ENCODE peak calls at places on chromosomes 6 and 20, in eight cellular contexts. P is dermis microvascular lymphatic vessel endothelial cell; W is GM20000; N is Ammon's horn; F is HEK293T; T is AG09309; Z is stimulated activated CD4-positive, alpha-beta T cell treated with anti-CD3 and anti-CD28 coated beads, Interleukin-12 subunit alpha, Interleukin-12 subunit beta, amount 100 ng/mL, for 4 hours; J is lower lobe of right lung. Y is an unnamed sample.

GRCh38 chr6:165229216-165229615 is 80.2 kb downstream of the C6orf118 start:
- DNase-seq in P (no peak), W (no peak), N (no peak), F (no peak), T (no peak), Z (no peak), J (no peak), Y (no peak)

GRCh38 chr20:45948261-45948733 is 13.8 kb downstream of the PCIF1 start:
- DNase-seq in P (no peak), W (no peak), N (no peak), F (no peak), T (no peak), Z (no peak), J (no peak), Y (no peak)

GRCh38 chr20:23691675-23692074 is 2.8 kb upstream of the CST4 start:
- DNase-seq in P (no peak), W (no peak), N (no peak), F (no peak), T (no peak), Z (no peak), J (no peak), Y (no peak)

GRCh38 chr6:45496085-45496433 is 118.3 kb upstream of the SUPT3H start:
- DNase-seq in P (no peak), W (no peak), N (no peak), F (no peak), T (no peak), Z (no peak), J (no peak), Y (no peak)

GRCh38 chr6:731924-732323 is 39.0 kb upstream of the EXOC2 start:
- DNase-seq in P (no peak), W (no peak), N (no peak), F (no peak), T (no peak), Z (no peak), J (no peak), Y (no peak)

GRCh38 chr6:13669476-13669875 is 42.2 kb downstream of the RANBP9 start:
- DNase-seq in P (no peak), W (no peak), N (no peak), F (no peak), T (no peak), Z (no peak), J (no peak), Y (no peak)

GRCh38 chr20:50759678-50760077 is 28.3 kb downstream of the PARD6B start:
- DNase-seq in P (no peak), W (no peak), N (no peak), F (no peak), T (no peak), Z (no peak), J (no peak), Y (no peak)

GRCh38 chr20:34083137-34083536 is 28.9 kb downstream of the EIF2S2 start:
- DNase-seq in P (no peak), W (no peak), N (peak; percentile 32), F (no peak), T (peak; percentile 84), Z (no peak), J (peak; percentile 89), Y (peak; percentile 87)

GRCh38 chr6:141580988-141581387 is 551.7 kb upstream of the GJE1 start:
- DNase-seq in P (no peak), W (no peak), N (no peak), F (no peak), T (peak; percentile 38), Z (no peak), J (no peak), Y (no peak)